ENCODE peak calls at places on chromosomes 7 and 10, in eight cellular contexts. One of them, this sample, is unnamed. For H3K4me1, the result is how much of the 10 kb centered on the place peaks cover.

GRCh38 chr7:78020874-78021249 is 222.3 kb downstream of the PHTF2 start:
- DNase-seq in endothelial cell of umbilical vein: no peak
- DNase-seq in IMR-90: no peak
- DNase-seq in pancreas: no peak
- DNase-seq in tibial artery: no peak
- DNase-seq in astrocyte: no peak
- DNase-seq in upper lobe of right lung: no peak
- DNase-seq in K562: no peak
- DNase-seq in this sample: no peak

GRCh38 chr10:131435760-131436448 is 124.4 kb upstream of the TCERG1L start:
- DNase-seq in endothelial cell of umbilical vein: no peak
- DNase-seq in IMR-90: no peak
- DNase-seq in pancreas: no peak
- DNase-seq in tibial artery: no peak
- DNase-seq in astrocyte: no peak
- DNase-seq in upper lobe of right lung: no peak
- DNase-seq in K562: no peak
- DNase-seq in this sample: no peak

GRCh38 chr10:46549171-46550075 is 7.0 kb downstream of the GPRIN2 start:
- DNase-seq in endothelial cell of umbilical vein: no peak
- DNase-seq in IMR-90: no peak
- DNase-seq in pancreas: peak
- DNase-seq in tibial artery: peak
- DNase-seq in astrocyte: no peak
- DNase-seq in upper lobe of right lung: peak
- DNase-seq in K562: no peak
- DNase-seq in this sample: no peak

GRCh38 chr10:31299119-31299518 is 19.9 kb upstream of the ZEB1 start:
- DNase-seq in endothelial cell of umbilical vein: peak
- DNase-seq in IMR-90: peak
- DNase-seq in pancreas: no peak
- DNase-seq in tibial artery: no peak
- DNase-seq in astrocyte: no peak
- DNase-seq in upper lobe of right lung: no peak
- DNase-seq in K562: no peak
- DNase-seq in this sample: no peak

GRCh38 chr7:305410-306151 is 15.6 kb downstream of the FOXL3 start:
- DNase-seq in endothelial cell of umbilical vein: no peak
- DNase-seq in IMR-90: no peak
- DNase-seq in pancreas: peak
- DNase-seq in tibial artery: no peak
- DNase-seq in astrocyte: no peak
- DNase-seq in upper lobe of right lung: peak
- DNase-seq in K562: no peak
- DNase-seq in this sample: no peak

GRCh38 chr7:111012799-111013675 is 77.9 kb upstream of the LRRN3 start:
- DNase-seq in endothelial cell of umbilical vein: peak
- DNase-seq in IMR-90: no peak
- DNase-seq in pancreas: no peak
- DNase-seq in tibial artery: no peak
- DNase-seq in astrocyte: no peak
- DNase-seq in upper lobe of right lung: no peak
- DNase-seq in K562: no peak
- DNase-seq in this sample: peak

GRCh38 chr7:37354661-37355131 is 94.0 kb downstream of the ELMO1 start:
- DNase-seq in endothelial cell of umbilical vein: peak
- DNase-seq in IMR-90: no peak
- DNase-seq in pancreas: no peak
- DNase-seq in tibial artery: peak
- DNase-seq in astrocyte: peak
- DNase-seq in upper lobe of right lung: peak
- DNase-seq in K562: peak
- DNase-seq in this sample: no peak

GRCh38 chr7:111076205-111076604 is 14.7 kb upstream of the LRRN3 start:
- DNase-seq in endothelial cell of umbilical vein: no peak
- DNase-seq in IMR-90: peak
- DNase-seq in pancreas: no peak
- DNase-seq in tibial artery: no peak
- DNase-seq in astrocyte: peak
- DNase-seq in upper lobe of right lung: no peak
- DNase-seq in K562: no peak
- DNase-seq in this sample: peak

GRCh38 chr10:4249841-4250496 is 465.0 kb upstream of the KLF6 start:
- DNase-seq in endothelial cell of umbilical vein: no peak
- DNase-seq in IMR-90: no peak
- DNase-seq in pancreas: no peak
- DNase-seq in tibial artery: no peak
- DNase-seq in astrocyte: no peak
- DNase-seq in upper lobe of right lung: no peak
- DNase-seq in K562: no peak
- DNase-seq in this sample: peak

GRCh38 chr10:15518256-15518655 is 147.2 kb upstream of the FAM171A1 start:
- DNase-seq in endothelial cell of umbilical vein: no peak
- DNase-seq in IMR-90: no peak
- DNase-seq in pancreas: no peak
- DNase-seq in tibial artery: no peak
- DNase-seq in astrocyte: peak
- DNase-seq in upper lobe of right lung: no peak
- DNase-seq in K562: no peak
- DNase-seq in this sample: peak

GRCh38 chr10:48880016-48880705 is 59.5 kb downstream of the LRRC18 start:
- DNase-seq in endothelial cell of umbilical vein: no peak
- DNase-seq in IMR-90: no peak
- DNase-seq in pancreas: no peak
- DNase-seq in tibial artery: no peak
- DNase-seq in astrocyte: no peak
- DNase-seq in upper lobe of right lung: no peak
- DNase-seq in K562: no peak
- DNase-seq in this sample: no peak

GRCh38 chr7:50560865-50561351 is 4.3 kb downstream of the DDC start:
- DNase-seq in endothelial cell of umbilical vein: no peak
- DNase-seq in IMR-90: no peak
- DNase-seq in pancreas: no peak
- DNase-seq in tibial artery: no peak
- DNase-seq in astrocyte: no peak
- DNase-seq in upper lobe of right lung: no peak
- DNase-seq in K562: no peak
- DNase-seq in this sample: no peak

GRCh38 chr7:124557587-124557986 is 208.0 kb downstream of the GPR37 start:
- DNase-seq in endothelial cell of umbilical vein: no peak
- DNase-seq in IMR-90: no peak
- DNase-seq in pancreas: no peak
- DNase-seq in tibial artery: no peak
- DNase-seq in astrocyte: no peak
- DNase-seq in upper lobe of right lung: no peak
- DNase-seq in K562: no peak
- DNase-seq in this sample: no peak

GRCh38 chr7:99831595-99831994 is 3.8 kb downstream of the CYP3A43 start:
- DNase-seq in endothelial cell of umbilical vein: no peak
- DNase-seq in IMR-90: no peak
- DNase-seq in pancreas: no peak
- DNase-seq in tibial artery: no peak
- DNase-seq in astrocyte: no peak
- DNase-seq in upper lobe of right lung: no peak
- DNase-seq in K562: no peak
- DNase-seq in this sample: no peak

GRCh38 chr10:24315211-24315610 is 106.3 kb downstream of the KIAA1217 start:
- DNase-seq in endothelial cell of umbilical vein: no peak
- DNase-seq in IMR-90: no peak
- DNase-seq in pancreas: no peak
- DNase-seq in tibial artery: no peak
- DNase-seq in astrocyte: no peak
- DNase-seq in upper lobe of right lung: no peak
- DNase-seq in K562: no peak
- DNase-seq in this sample: no peak

GRCh38 chr7:141785711-141786552 is 4.1 kb upstream of the TAS2R5 start:
- DNase-seq in endothelial cell of umbilical vein: peak
- DNase-seq in IMR-90: peak
- DNase-seq in pancreas: no peak
- DNase-seq in tibial artery: no peak
- DNase-seq in astrocyte: peak
- DNase-seq in upper lobe of right lung: no peak
- DNase-seq in K562: peak
- DNase-seq in this sample: peak

GRCh38 chr10:18071591-18071990 is 68.6 kb upstream of the CACNB2 start:
- DNase-seq in endothelial cell of umbilical vein: no peak
- DNase-seq in IMR-90: no peak
- DNase-seq in pancreas: no peak
- DNase-seq in tibial artery: no peak
- DNase-seq in astrocyte: peak
- DNase-seq in upper lobe of right lung: no peak
- DNase-seq in K562: no peak
- DNase-seq in this sample: peak

GRCh38 chr10:88092975-88093374 is 229.6 kb downstream of the PTEN start:
- DNase-seq in endothelial cell of umbilical vein: no peak
- DNase-seq in IMR-90: no peak
- DNase-seq in pancreas: no peak
- DNase-seq in tibial artery: no peak
- DNase-seq in astrocyte: no peak
- DNase-seq in upper lobe of right lung: no peak
- DNase-seq in K562: no peak
- DNase-seq in this sample: no peak

GRCh38 chr7:143382126-143382790 is 1.1 kb downstream of the ZYX start:
- DNase-seq in endothelial cell of umbilical vein: no peak
- DNase-seq in IMR-90: no peak
- DNase-seq in pancreas: no peak
- DNase-seq in tibial artery: peak
- DNase-seq in astrocyte: no peak
- DNase-seq in upper lobe of right lung: peak
- DNase-seq in K562: no peak
- DNase-seq in this sample: no peak
- H3K4me1 ChIP-seq in endothelial cell of umbilical vein: half or more
- H3K4me1 ChIP-seq in IMR-90: under half
- H3K4me1 ChIP-seq in pancreas: under half
- H3K4me1 ChIP-seq in tibial artery: half or more
- H3K4me1 ChIP-seq in astrocyte: half or more
- H3K4me1 ChIP-seq in upper lobe of right lung: half or more
- H3K4me1 ChIP-seq in K562: under half
- H3K4me1 ChIP-seq in this sample: under half

DNA sequence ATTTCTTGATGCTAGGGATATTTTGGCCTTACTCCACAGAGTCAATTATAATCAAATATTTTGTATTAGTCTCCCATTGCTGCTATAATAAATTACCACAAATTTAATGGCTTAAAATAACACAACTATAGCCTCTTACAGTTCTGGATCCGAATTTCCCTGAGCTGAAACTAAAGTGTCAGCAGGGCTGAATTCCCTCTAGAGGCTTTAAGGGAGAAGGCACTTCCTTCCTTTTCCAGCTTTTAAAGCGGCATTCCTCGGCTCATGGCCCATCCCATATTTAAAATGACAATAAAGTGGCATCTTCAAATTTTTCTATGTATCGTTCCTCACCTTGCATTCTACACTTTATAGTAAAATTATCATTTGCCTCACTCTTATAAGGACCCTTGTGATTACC is 421.4 kb upstream of the ZWINT start:
- DNase-seq in endothelial cell of umbilical vein: no peak
- DNase-seq in IMR-90: no peak
- DNase-seq in pancreas: no peak
- DNase-seq in tibial artery: no peak
- DNase-seq in astrocyte: no peak
- DNase-seq in upper lobe of right lung: no peak
- DNase-seq in K562: no peak
- DNase-seq in this sample: no peak
- TF ChIP-seq CTCF in endothelial cell of umbilical vein: no peak
- TF ChIP-seq CTCF in IMR-90: no peak
- TF ChIP-seq CTCF in pancreas: no peak
- TF ChIP-seq CTCF in tibial artery: no peak
- TF ChIP-seq CTCF in astrocyte: no peak
- TF ChIP-seq CTCF in upper lobe of right lung: no peak
- TF ChIP-seq CTCF in K562: no peak
- TF ChIP-seq CTCF in this sample: no peak

DNA sequence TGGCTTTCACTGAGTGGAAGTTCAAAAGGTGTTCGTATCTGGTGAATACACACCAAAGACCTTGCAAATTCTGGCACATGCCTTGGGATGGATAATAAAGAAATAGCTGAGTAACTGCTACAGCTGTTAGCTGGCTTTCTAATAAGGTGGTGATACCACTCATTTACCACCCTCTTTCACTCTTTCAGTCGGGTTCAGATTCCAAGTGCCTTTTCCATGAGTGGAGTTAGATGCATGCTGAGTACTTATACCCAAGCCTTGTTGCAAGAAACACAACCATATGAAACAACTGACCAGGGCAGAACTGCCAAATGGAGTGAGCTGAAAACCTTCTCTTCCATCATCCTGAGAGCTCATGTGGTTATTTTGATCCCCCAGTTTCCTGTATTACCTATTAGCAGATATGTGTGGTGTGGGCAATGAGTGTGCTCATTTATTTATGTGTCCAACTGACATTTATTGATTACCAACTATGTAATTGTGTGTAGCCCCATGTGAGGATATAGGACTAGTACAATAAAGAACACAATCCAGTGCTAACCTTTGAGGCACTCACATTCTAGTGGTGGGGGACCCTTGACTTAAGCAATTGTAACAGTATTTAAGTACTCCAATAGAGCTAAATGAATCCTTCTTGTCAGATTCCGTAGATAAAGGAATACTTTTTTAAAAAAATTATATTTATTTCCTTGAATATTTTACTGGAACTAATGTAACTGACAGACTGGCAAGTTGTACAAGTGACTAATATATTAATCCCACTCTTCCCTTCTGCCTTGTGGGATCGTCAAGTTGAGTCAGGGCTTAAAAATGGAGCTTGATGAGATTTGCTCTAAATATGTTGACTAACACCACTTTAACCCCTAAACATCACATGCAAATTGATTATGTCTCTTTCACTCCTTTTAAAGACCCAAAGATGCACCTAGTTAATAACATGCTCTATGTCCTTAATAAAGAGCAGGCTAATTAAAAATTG is 124.7 kb downstream of the ARID5B start:
- DNase-seq in endothelial cell of umbilical vein: no peak
- DNase-seq in IMR-90: peak
- DNase-seq in pancreas: no peak
- DNase-seq in tibial artery: no peak
- DNase-seq in astrocyte: peak
- DNase-seq in upper lobe of right lung: no peak
- DNase-seq in K562: no peak
- DNase-seq in this sample: peak
- H3K27ac ChIP-seq in endothelial cell of umbilical vein: no peak
- H3K27ac ChIP-seq in IMR-90: peak
- H3K27ac ChIP-seq in pancreas: no peak
- H3K27ac ChIP-seq in tibial artery: peak
- H3K27ac ChIP-seq in astrocyte: peak
- H3K27ac ChIP-seq in upper lobe of right lung: no peak
- H3K27ac ChIP-seq in K562: no peak
- H3K27ac ChIP-seq in this sample: peak

DNA sequence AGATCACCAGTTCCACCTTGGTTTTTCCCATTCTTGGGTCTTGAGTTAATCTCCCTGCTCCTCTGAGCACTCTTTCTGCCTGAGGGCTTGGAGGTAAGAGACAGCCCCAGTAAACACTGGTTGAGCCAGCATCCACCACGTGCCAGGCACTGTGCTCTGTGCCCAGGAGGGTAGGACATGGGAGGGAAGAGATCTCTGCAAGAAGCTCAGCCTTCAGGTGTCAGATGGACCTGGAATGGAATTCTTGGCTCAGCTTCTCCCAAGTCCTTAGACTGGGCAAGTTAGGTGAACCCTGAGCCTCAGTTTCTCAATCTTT is 2.5 kb downstream of the ZYX start:
- DNase-seq in endothelial cell of umbilical vein: no peak
- DNase-seq in IMR-90: no peak
- DNase-seq in pancreas: no peak
- DNase-seq in tibial artery: peak
- DNase-seq in astrocyte: no peak
- DNase-seq in upper lobe of right lung: no peak
- DNase-seq in K562: no peak
- DNase-seq in this sample: peak
- H3K4me1 ChIP-seq in endothelial cell of umbilical vein: half or more
- H3K4me1 ChIP-seq in IMR-90: under half
- H3K4me1 ChIP-seq in pancreas: under half
- H3K4me1 ChIP-seq in tibial artery: half or more
- H3K4me1 ChIP-seq in astrocyte: under half
- H3K4me1 ChIP-seq in upper lobe of right lung: half or more
- H3K4me1 ChIP-seq in K562: under half
- H3K4me1 ChIP-seq in this sample: under half